ENCODE peak calls at places on chromosomes 12 and 14, in five cellular contexts. T, K, R, W and Q are unnamed samples.

GRCh38 chr12:75103822-75104221 is 105.8 kb downstream of the KCNC2 start:
- DNase-seq in R (no peak), K (no peak), W (no peak), T (no peak), Q (no peak)

GRCh38 chr12:108207791-108208730 is 79.0 kb downstream of the WSCD2 start:
- DNase-seq in W (no peak), T (no peak), K (no peak), R (no peak), Q (no peak)

GRCh38 chr12:68175566-68176033 is 16.1 kb upstream of the IFNG start:
- DNase-seq in K (no peak), R (no peak), T (no peak), W (no peak), Q (no peak)

GRCh38 chr12:12724421-12725085 is 7.4 kb downstream of the CDKN1B start:
- DNase-seq in W (no peak), T (no peak), K (peak; percentile 53), R (no peak), Q (no peak)

GRCh38 chr14:96304956-96305355 is 48.9 kb downstream of the BDKRB1 start:
- DNase-seq in W (no peak), R (no peak), K (no peak), T (no peak), Q (no peak)

GRCh38 chr12:52165096-52165855 is 26.5 kb downstream of the KRT80 start:
- DNase-seq in R (no peak), T (no peak), W (no peak), K (no peak), Q (no peak)

GRCh38 chr14:103716091-103716801 is 636 bp downstream of the ZFYVE21 start:
- DNase-seq in T (peak; percentile 76), R (no peak), W (no peak), K (peak; percentile 75), Q (peak; percentile 18)

GRCh38 chr14:60275932-60276331 is 26.9 kb downstream of the PPM1A start:
- DNase-seq in T (no peak), W (no peak), K (no peak), R (no peak), Q (no peak)

GRCh38 chr12:58775396-58775795 is 144.9 kb downstream of the LRIG3 start:
- DNase-seq in T (no peak), R (no peak), K (no peak), W (no peak), Q (no peak)

GRCh38 chr12:47942327-47943230 is 20.8 kb upstream of the TMEM106C start:
- DNase-seq in T (peak; percentile 58), W (no peak), R (no peak), K (peak; percentile 27), Q (no peak)

GRCh38 chr12:70598467-70599194 is 38.6 kb downstream of the PTPRB start:
- DNase-seq in W (no peak), T (no peak), K (no peak), R (peak; percentile 71), Q (no peak)

GRCh38 chr12:92047058-92047826 is 98.4 kb downstream of the BTG1 start:
- DNase-seq in T (no peak), R (no peak), K (no peak), W (no peak), Q (no peak)

GRCh38 chr12:57756406-57757341 is 1.8 kb downstream of the MARCHF9 start:
- DNase-seq in W (no peak), T (peak; percentile 65), R (no peak), K (no peak), Q (peak; percentile 99)

GRCh38 chr12:26938660-26939185 is 453 bp downstream of the FGFR1OP2 start:
- DNase-seq in R (no peak), K (peak; percentile 69), W (peak; percentile 33), T (no peak), Q (no peak)

GRCh38 chr14:100078216-100078780 is 13.1 kb downstream of the EVL start:
- DNase-seq in T (no peak), W (no peak), K (no peak), R (no peak), Q (no peak)

GRCh38 chr12:14927267-14927666 is 11.1 kb downstream of the ERP27 start:
- DNase-seq in R (no peak), T (no peak), K (no peak), W (no peak), Q (no peak)

GRCh38 chr12:6161124-6161882 is 36.8 kb upstream of the VWF start:
- DNase-seq in W (no peak), R (peak; percentile 77), K (peak; percentile 18), T (peak; percentile 70), Q (no peak)

GRCh38 chr12:120437735-120438494 is at the start of gene COX6A1:
- DNase-seq in T (peak; percentile 97), K (peak; percentile 99), W (peak; percentile 97), R (peak; percentile 96), Q (peak; percentile 83)

GRCh38 chr12:113934946-113935345 is 31.2 kb downstream of the RBM19 start:
- DNase-seq in R (no peak), K (no peak), T (no peak), W (no peak), Q (peak; percentile 69)

GRCh38 chr12:113931517-113931916 is 34.6 kb downstream of the RBM19 start:
- DNase-seq in R (no peak), W (no peak), T (no peak), K (no peak), Q (no peak)

GRCh38 chr12:113934060-113934829 is 31.9 kb downstream of the RBM19 start:
- DNase-seq in W (no peak), T (no peak), R (no peak), K (no peak), Q (no peak)

GRCh38 chr12:113933201-113933786 is 32.8 kb downstream of the RBM19 start:
- DNase-seq in K (peak; percentile 29), T (peak; percentile 64), W (no peak), R (no peak), Q (peak; percentile 85)

DNA sequence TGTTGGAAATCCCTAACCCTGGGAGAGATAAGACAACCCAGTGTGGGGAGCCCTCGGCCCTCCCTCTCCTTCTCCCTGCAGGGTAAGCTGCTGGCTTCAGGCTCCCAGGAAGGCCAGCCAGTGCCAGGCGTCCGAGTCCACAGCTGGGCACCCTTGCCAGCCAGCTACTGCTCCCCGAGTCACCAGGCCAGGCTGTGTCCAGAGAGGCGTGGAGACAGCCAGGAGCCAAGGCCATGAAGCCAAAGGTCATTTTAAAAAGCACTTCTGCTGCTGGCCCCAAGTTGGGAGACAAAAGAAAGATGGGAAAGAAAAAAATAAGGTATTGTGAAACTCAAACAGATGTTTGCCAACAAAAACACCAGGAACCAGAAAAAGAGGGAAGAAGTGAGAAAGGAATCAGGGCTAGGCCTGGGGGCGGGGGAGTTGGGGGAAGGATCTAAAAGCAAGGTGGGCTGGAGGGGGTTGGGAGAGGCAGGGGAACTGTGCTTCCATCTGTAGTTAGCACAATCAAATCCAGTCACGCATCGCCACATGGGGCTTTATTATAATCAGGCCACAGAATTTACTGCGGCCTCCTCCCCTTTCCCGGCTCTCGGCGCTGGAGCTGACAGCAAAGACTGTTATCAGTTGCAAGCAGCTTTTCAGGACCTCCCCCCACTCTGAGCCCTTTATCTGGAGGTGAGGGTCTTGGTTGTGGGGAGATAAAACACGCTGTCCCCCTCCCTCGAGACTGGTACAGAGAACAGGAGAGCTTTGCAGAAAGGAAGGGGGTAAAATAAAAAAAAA is 33.5 kb downstream of the RBM19 start:
- DNase-seq in W (no peak), T (peak; percentile 72), R (no peak), K (peak; percentile 14), Q (peak; percentile 80)
- H3K27ac ChIP-seq in W (no peak overlapping the region), T (no peak overlapping the region), R (no peak overlapping the region), K (no peak overlapping the region), Q (no peak overlapping the region)

DNA sequence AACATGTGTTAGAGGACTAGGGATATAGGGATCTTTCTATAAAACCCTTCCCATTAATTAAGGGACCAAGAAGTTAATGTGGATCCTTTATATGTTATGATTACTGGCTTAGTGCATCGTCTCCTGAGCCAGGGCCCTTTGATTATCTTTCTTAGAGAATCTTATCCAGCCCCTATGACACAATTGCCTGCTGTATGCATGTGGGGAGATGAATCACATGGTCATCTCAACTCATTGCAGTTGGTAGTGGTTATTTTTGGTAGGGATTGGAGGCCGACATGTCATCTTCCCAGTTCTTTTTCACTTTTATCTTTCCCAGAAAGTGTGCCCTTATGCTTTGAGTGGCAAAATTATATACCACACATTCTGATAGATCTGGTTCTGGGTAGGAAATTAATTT is 25.9 kb downstream of the ZNF664 start:
- DNase-seq in R (no peak), K (peak; percentile 70), W (no peak), T (no peak), Q (no peak)
- H3K36me3 ChIP-seq in R (peaks cover 20% of the 10 kb centered on the region), K (peaks cover 8% of the 10 kb centered on the region), W (peaks cover 5% of the 10 kb centered on the region), T (peaks cover 48% of the 10 kb centered on the region), Q (peaks cover 20% of the 10 kb centered on the region)

GRCh38 chr14:50000215-50001145 is 107.6 kb downstream of the ARF6 start:
- DNase-seq in K (peak; percentile 95), R (peak; percentile 53), W (peak; percentile 67), T (peak; percentile 83), Q (peak; percentile 86)

GRCh38 chr14:50001146-50001998 is 108.5 kb downstream of the ARF6 start:
- DNase-seq in T (peak; percentile 86), W (peak; percentile 48), R (no peak), K (peak; percentile 99), Q (peak; percentile 71)

GRCh38 chr14:50001999-50002925 is 109.4 kb downstream of the ARF6 start:
- DNase-seq in R (no peak), W (no peak), T (peak; percentile 58), K (no peak), Q (no peak)

GRCh38 chr14:50003213-50004021 is 110.5 kb downstream of the ARF6 start:
- DNase-seq in W (peak; percentile 87), T (peak; percentile 90), R (peak; percentile 80), K (peak; percentile 88), Q (peak; percentile 78)

DNA sequence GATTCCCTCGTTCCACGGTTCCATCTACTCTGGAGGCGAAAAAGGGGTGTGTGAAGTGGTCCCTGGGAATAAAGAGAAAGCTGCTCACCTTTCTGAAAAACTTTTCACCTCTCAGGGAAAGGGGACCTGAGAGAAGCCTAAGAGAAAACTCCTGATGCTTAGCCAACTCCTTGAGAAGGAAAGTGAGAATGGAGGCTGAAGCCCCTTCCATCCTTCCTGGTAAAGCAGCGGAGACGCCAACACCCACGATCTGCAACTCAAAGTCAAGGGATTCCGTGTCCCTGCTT is 110.0 kb downstream of the ARF6 start:
- DNase-seq in K (no peak), T (no peak), W (no peak), R (no peak), Q (no peak)
- H3K27ac ChIP-seq in K (peak overlapping the region; percentile 92), T (peak overlapping the region; percentile 94), W (peak overlapping the region; percentile 88), R (peak overlapping the region; percentile 88), Q (peak overlapping the region; percentile 91)

GRCh38 chr12:122486805-122487426 is 13.8 kb downstream of the ZCCHC8 start:
- DNase-seq in R (no peak), K (no peak), W (no peak), T (no peak), Q (no peak)
- H3K36me3 ChIP-seq in R (peaks cover 97% of the 10 kb centered on the region), K (peaks cover 71% of the 10 kb centered on the region), W (peaks cover 33% of the 10 kb centered on the region), T (peaks cover 99% of the 10 kb centered on the region), Q (peaks cover 85% of the 10 kb centered on the region)

GRCh38 chr14:81303258-81303935 is 82.6 kb upstream of the GTF2A1 start:
- DNase-seq in R (peak; percentile 6), W (peak; percentile 70), T (peak; percentile 60), K (no peak), Q (no peak)
- H3K27ac ChIP-seq in R (no peak overlapping the region), W (peak overlapping the region; percentile 39), T (peak overlapping the region; percentile 83), K (no peak overlapping the region), Q (no peak overlapping the region)

GRCh38 chr12:109513977-109514376 is 36.5 kb downstream of the UBE3B start:
- DNase-seq in W (no peak), R (no peak), T (no peak), K (no peak), Q (no peak)
- H3K36me3 ChIP-seq in W (peaks cover 29% of the 10 kb centered on the region), R (peaks cover 90% of the 10 kb centered on the region), T (peaks cover 98% of the 10 kb centered on the region), K (peaks cover 11% of the 10 kb centered on the region), Q (peaks cover 79% of the 10 kb centered on the region)